ENCODE peak calls at places on chromosomes 2 and 18, in five cellular contexts. J, W, V, Q and E are unnamed samples.

GRCh38 chr2:26848336-26849055 is 564 bp downstream of the DPYSL5 start:
- DNase-seq in J (no peak), W (no peak), V (no peak), Q (no peak), E (no peak)

GRCh38 chr2:240615830-240616547 is 9.3 kb upstream of the GPR35 start:
- DNase-seq in J (peak), W (no peak), V (no peak), Q (no peak), E (no peak)

GRCh38 chr2:176501652-176502051 is 232.4 kb downstream of the MTX2 start:
- DNase-seq in J (no peak), W (no peak), V (no peak), Q (no peak), E (no peak)

GRCh38 chr2:65800998-65801397 is 368.6 kb upstream of the SPRED2 start:
- DNase-seq in J (no peak), W (no peak), V (peak), Q (peak), E (peak)

GRCh38 chr2:110748489-110748867 is 16.1 kb downstream of the ACOXL start:
- DNase-seq in J (no peak), W (peak), V (no peak), Q (peak), E (no peak)

GRCh38 chr2:35428548-35428947 is 927.0 kb upstream of the CRIM1 start:
- DNase-seq in J (no peak), W (peak), V (peak), Q (no peak), E (peak)

GRCh38 chr2:197740200-197740599 is 35.0 kb downstream of the MARS2 start:
- DNase-seq in J (no peak), W (no peak), V (no peak), Q (no peak), E (no peak)

GRCh38 chr18:44680271-44681038 is at the start of gene SETBP1:
- DNase-seq in J (peak), W (peak), V (peak), Q (peak), E (peak)

GRCh38 chr2:100013892-100014677 is 128.3 kb downstream of the AFF3 start:
- DNase-seq in J (no peak), W (peak), V (no peak), Q (peak), E (peak)

GRCh38 chr18:31244737-31245432 is 73.1 kb upstream of the DSG1 start:
- DNase-seq in J (no peak), W (no peak), V (no peak), Q (no peak), E (no peak)

GRCh38 chr2:223197046-223197445 is 145.1 kb downstream of the KCNE4 start:
- DNase-seq in J (no peak), W (no peak), V (no peak), Q (no peak), E (no peak)

GRCh38 chr2:163778045-163778753 is 42.4 kb upstream of the FIGN start:
- DNase-seq in J (no peak), W (peak), V (no peak), Q (peak), E (peak)

GRCh38 chr2:218961651-218962570 is 2.4 kb downstream of the CDK5R2 start:
- DNase-seq in J (no peak), W (no peak), V (no peak), Q (no peak), E (no peak)

GRCh38 chr2:23503097-23503496 is 118.1 kb downstream of the KLHL29 start:
- DNase-seq in J (no peak), W (no peak), V (no peak), Q (no peak), E (no peak)

GRCh38 chr2:237473474-237474453 is 13.3 kb upstream of the MLPH start:
- DNase-seq in J (peak), W (peak), V (no peak), Q (peak), E (peak)

GRCh38 chr2:63581266-63581961 is 6.9 kb downstream of the WDPCP start:
- DNase-seq in J (no peak), W (no peak), V (no peak), Q (peak), E (no peak)

GRCh38 chr2:238728322-238729260 is 119.3 kb upstream of the TWIST2 start:
- DNase-seq in J (peak), W (peak), V (no peak), Q (peak), E (peak)

GRCh38 chr2:11342561-11343343 is 1.7 kb downstream of the ROCK2 start:
- DNase-seq in J (no peak), W (peak), V (peak), Q (peak), E (peak)

GRCh38 chr2:241460631-241461030 is 47.8 kb downstream of the STK25 start:
- DNase-seq in J (no peak), W (no peak), V (no peak), Q (no peak), E (no peak)

GRCh38 chr18:12862467-12862866 is 21.6 kb downstream of the PTPN2 start:
- DNase-seq in J (no peak), W (no peak), V (no peak), Q (no peak), E (peak)

GRCh38 chr2:208329485-208329884 is 63.4 kb downstream of the PIKFYVE start:
- DNase-seq in J (no peak), W (no peak), V (no peak), Q (no peak), E (no peak)

GRCh38 chr2:241267249-241268067 is 48.0 kb downstream of the HDLBP start:
- DNase-seq in J (no peak), W (no peak), V (no peak), Q (no peak), E (no peak)

GRCh38 chr2:182592691-182593393 is 123.2 kb upstream of the DNAJC10 start:
- DNase-seq in J (no peak), W (no peak), V (no peak), Q (no peak), E (no peak)

GRCh38 chr18:31482051-31482450 is 15.9 kb upstream of the DSG2 start:
- DNase-seq in J (no peak), W (no peak), V (no peak), Q (no peak), E (no peak)

GRCh38 chr2:232542715-232543467 is 3.4 kb downstream of the CHRNG start:
- DNase-seq in J (peak), W (no peak), V (no peak), Q (no peak), E (no peak)

GRCh38 chr2:233021771-233022170 is 8.7 kb upstream of the NGEF start:
- DNase-seq in J (no peak), W (no peak), V (no peak), Q (peak), E (peak)

GRCh38 chr2:11705063-11705462 is 35.1 kb upstream of the NTSR2 start:
- DNase-seq in J (no peak), W (no peak), V (no peak), Q (no peak), E (no peak)

GRCh38 chr2:25851740-25852503 is 26.4 kb downstream of the ASXL2 start:
- DNase-seq in J (no peak), W (peak), V (peak), Q (peak), E (peak)

GRCh38 chr2:171460537-171460936 is 26.5 kb downstream of the DCAF17 start:
- DNase-seq in J (no peak), W (no peak), V (no peak), Q (no peak), E (no peak)

GRCh38 chr2:233013650-233014049 is 594 bp upstream of the NGEF start:
- DNase-seq in J (no peak), W (no peak), V (no peak), Q (no peak), E (no peak)

GRCh38 chr2:1491751-1492150 is 78.5 kb downstream of the TPO start:
- DNase-seq in J (peak), W (no peak), V (no peak), Q (no peak), E (no peak)

GRCh38 chr2:176911-177310 is 86.9 kb downstream of the SH3YL1 start:
- DNase-seq in J (no peak), W (no peak), V (no peak), Q (no peak), E (peak)

DNA sequence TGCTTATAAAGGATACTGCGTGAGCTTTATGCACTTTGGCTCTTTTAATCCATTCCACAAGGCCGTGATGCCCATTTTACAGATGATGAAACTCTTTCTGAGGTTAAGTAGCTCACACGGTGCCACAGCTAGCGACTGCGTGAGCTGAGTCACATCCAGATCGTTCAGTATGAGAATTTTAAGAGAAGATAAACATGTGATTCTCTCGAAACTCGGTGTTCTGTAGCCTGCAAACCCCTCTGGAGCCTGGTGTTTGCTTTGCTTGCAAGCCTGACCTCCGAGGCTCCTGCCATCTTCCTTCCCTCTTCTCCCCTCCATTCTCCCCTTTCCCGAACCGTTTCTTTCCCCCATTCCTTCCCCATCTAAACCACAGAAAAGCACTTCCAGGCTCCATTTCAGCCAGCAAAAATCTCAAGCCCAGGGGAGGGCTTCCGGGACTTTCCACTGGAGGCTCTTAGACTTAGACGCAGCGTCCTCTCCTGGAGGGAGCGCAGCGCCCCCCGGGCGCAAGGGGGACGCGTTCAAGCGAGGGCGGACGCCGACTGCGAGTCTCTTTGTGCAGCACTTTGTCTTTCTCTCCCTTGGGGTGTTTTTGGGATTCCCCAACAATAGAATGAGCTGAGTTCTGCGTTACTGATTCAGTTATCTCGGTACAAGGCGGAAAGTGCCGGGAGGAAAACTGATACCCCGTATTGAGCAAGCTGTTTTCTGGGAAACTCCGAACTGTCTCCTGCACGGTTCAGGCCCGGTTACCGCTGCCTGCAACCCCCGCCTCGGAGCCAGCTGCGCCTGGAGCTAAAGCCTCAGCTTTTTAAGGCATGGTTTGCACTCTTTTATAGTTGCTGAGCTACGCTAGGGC is 38.0 kb downstream of the CYP1B1 start:
- DNase-seq in J (no peak), W (no peak), V (no peak), Q (peak), E (no peak)
- TF ChIP-seq CTCF in J (peak), W (peak), V (no peak), Q (no peak), E (no peak)

GRCh38 chr18:24428709-24429108 is 2.2 kb downstream of the IMPACT start:
- DNase-seq in J (no peak), W (no peak), V (no peak), Q (no peak), E (peak)
- TF ChIP-seq CTCF in J (no peak), W (peak), V (no peak), Q (no peak), E (peak)

DNA sequence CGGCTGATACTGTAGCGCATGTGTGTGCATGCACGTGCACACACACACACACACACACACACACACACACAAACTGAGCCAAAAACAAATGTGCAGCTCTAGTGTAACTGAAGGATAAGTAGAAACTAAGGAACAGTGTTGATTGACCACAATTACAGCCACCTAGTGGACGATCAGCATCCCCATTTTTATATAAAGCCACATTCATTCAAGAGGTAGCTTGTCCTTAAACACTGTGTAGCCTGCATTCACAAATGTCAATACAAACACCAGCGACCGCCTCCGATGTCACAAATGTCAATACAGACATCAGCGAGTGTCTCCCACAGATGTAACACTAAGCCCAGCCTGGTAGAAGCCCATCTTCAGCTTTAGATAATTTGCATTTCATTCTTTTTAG is 167.4 kb downstream of the PTGR3 start:
- DNase-seq in J (no peak), W (peak), V (no peak), Q (peak), E (peak)
- TF ChIP-seq CTCF in J (peak), W (peak), V (peak), Q (peak), E (peak)

GRCh38 chr18:5972298-5972697 is 77.0 kb upstream of the TMEM200C start:
- DNase-seq in J (no peak), W (no peak), V (no peak), Q (no peak), E (no peak)

GRCh38 chr18:5969355-5970003 is 74.2 kb upstream of the TMEM200C start:
- DNase-seq in J (no peak), W (no peak), V (no peak), Q (no peak), E (no peak)

GRCh38 chr18:5967007-5967406 is 71.7 kb upstream of the TMEM200C start:
- DNase-seq in J (no peak), W (no peak), V (no peak), Q (no peak), E (no peak)

GRCh38 chr18:5967666-5968065 is 72.3 kb upstream of the TMEM200C start:
- DNase-seq in J (no peak), W (no peak), V (no peak), Q (no peak), E (no peak)

DNA sequence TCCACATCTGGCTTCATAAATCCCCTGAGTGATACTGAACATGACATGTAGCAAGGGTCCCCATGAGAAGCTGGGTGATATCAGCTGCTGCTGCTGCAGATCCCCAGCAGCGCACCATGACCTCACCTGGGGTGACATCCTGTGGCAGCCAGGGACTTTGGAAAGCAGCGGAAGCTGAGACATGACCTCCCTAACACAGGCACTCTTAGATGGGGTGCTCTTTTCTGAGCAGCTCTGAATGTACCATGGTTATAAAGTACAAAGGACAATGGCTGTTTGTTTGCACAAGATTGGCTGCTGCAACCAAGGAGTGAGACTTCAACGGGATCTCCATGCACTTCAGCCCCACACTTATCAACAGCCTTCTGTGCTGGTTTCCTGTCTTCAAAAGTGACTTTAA is 74.7 kb upstream of the TMEM200C start:
- DNase-seq in J (no peak), W (no peak), V (no peak), Q (no peak), E (no peak)
- TF ChIP-seq CTCF in J (no peak), W (no peak), V (no peak), Q (no peak), E (no peak)

DNA sequence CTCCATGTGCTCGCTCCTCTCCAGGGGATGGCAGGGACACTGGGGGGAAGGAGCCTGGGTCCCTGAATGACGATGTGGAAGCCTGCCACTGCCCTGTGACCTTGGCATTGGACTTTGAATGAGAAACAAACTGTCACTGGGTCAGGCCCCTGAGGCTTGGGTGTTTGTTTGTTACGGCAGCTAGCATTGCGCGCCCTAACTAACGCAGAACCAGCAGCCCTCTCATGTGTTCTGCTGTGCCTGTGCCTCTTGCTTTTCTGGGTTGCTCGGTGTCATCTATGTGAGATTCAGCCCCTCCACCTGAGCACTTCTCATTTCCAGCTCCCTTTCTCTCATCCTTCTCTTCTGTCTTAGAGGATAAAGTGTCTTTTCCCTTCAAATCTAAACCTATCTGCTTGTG is 23.6 kb upstream of the INHBB start:
- DNase-seq in J (no peak), W (no peak), V (no peak), Q (no peak), E (no peak)
- TF ChIP-seq CTCF in J (no peak), W (no peak), V (no peak), Q (no peak), E (no peak)

GRCh38 chr2:193584001-193584400 is 1389.3 kb upstream of the TMEFF2 start:
- DNase-seq in J (no peak), W (no peak), V (no peak), Q (peak), E (peak)
- TF ChIP-seq CTCF in J (no peak), W (peak), V (no peak), Q (no peak), E (peak)

GRCh38 chr2:142682528-142682927 is 194.9 kb upstream of the KYNU start:
- DNase-seq in J (no peak), W (peak), V (no peak), Q (peak), E (peak)
- TF ChIP-seq CTCF in J (no peak), W (peak), V (no peak), Q (peak), E (peak)

GRCh38 chr18:50281295-50281971 is at the start of gene MBD1:
- DNase-seq in J (peak), W (peak), V (peak), Q (peak), E (peak)
- TF ChIP-seq CTCF in J (no peak), W (peak), V (peak), Q (peak), E (no peak)